ENCODE peak calls at places on chromosomes 11 and 22, in six cellular contexts. M, J, L, F, W and B are unnamed samples.

GRCh38 chr11:10323793-10324170 is 18.9 kb downstream of the ADM start:
- DNase-seq in M (no peak), J (no peak), L (no peak), F (no peak), W (no peak), B (no peak)

GRCh38 chr11:125892071-125892470 is 4.6 kb downstream of the HYLS1 start:
- DNase-seq in M (no peak), J (no peak), L (no peak), F (no peak), W (no peak), B (no peak)

GRCh38 chr11:6129011-6129410 is 21.5 kb downstream of the OR56B4 start:
- DNase-seq in M (no peak), J (no peak), L (no peak), F (no peak), W (no peak), B (no peak)

GRCh38 chr11:120413480-120413879 is 77.3 kb downstream of the ARHGEF12 start:
- DNase-seq in M (no peak), J (no peak), L (no peak), F (no peak), W (no peak), B (no peak)

GRCh38 chr11:122646549-122647340 is 8.8 kb upstream of the UBASH3B start:
- DNase-seq in M (no peak), J (no peak), L (no peak), F (no peak), W (no peak), B (no peak)

GRCh38 chr11:109138200-109138599 is 283.8 kb upstream of the C11orf87 start:
- DNase-seq in M (no peak), J (no peak), L (no peak), F (no peak), W (no peak), B (no peak)

GRCh38 chr22:48691431-48691851 is 1136.2 kb downstream of the BRD1 start:
- DNase-seq in M (no peak), J (no peak), L (no peak), F (no peak), W (no peak), B (no peak)

GRCh38 chr11:33317662-33318061 is 60.5 kb downstream of the HIPK3 start:
- DNase-seq in M (no peak), J (no peak), L (no peak), F (no peak), W (no peak), B (no peak)

GRCh38 chr11:134584706-134585445 is 172.8 kb upstream of the B3GAT1 start:
- DNase-seq in M (no peak), J (no peak), L (no peak), F (no peak), W (no peak), B (no peak)

GRCh38 chr11:113603277-113604059 is 102.6 kb downstream of the TMPRSS5 start:
- DNase-seq in M (no peak), J (no peak), L (no peak), F (no peak), W (no peak), B (no peak)

GRCh38 chr22:20952544-20953341 is 14.3 kb upstream of the AIFM3 start:
- DNase-seq in M (no peak), J (peak), L (no peak), F (no peak), W (no peak), B (no peak)

GRCh38 chr11:58285483-58286040 is 17.5 kb upstream of the OR10W1 start:
- DNase-seq in M (no peak), J (no peak), L (no peak), F (no peak), W (no peak), B (no peak)

GRCh38 chr22:47474464-47474863 is 712.0 kb downstream of the TBC1D22A start:
- DNase-seq in M (no peak), J (no peak), L (no peak), F (no peak), W (no peak), B (no peak)

GRCh38 chr11:122207921-122208764 is 92.1 kb upstream of the BLID start:
- DNase-seq in M (no peak), J (no peak), L (no peak), F (no peak), W (no peak), B (no peak)

GRCh38 chr11:47269829-47270305 is at the start of gene MADD:
- DNase-seq in M (no peak), J (peak), L (peak), F (peak), W (peak), B (peak)

GRCh38 chr22:38925571-38926041 is 31.8 kb upstream of the APOBEC3A start:
- DNase-seq in M (no peak), J (no peak), L (no peak), F (no peak), W (no peak), B (no peak)

GRCh38 chr11:128365044-128365443 is 222.3 kb downstream of the ETS1 start:
- DNase-seq in M (no peak), J (peak), L (no peak), F (no peak), W (no peak), B (no peak)

GRCh38 chr22:37411655-37412054 is 15.6 kb downstream of the ELFN2 start:
- DNase-seq in M (no peak), J (no peak), L (no peak), F (no peak), W (no peak), B (no peak)

GRCh38 chr11:14081541-14082211 is 119.2 kb downstream of the SPON1 start:
- DNase-seq in M (no peak), J (no peak), L (no peak), F (no peak), W (no peak), B (no peak)

GRCh38 chr11:68996376-68997123 is 15.8 kb upstream of the MRGPRD start:
- DNase-seq in M (no peak), J (no peak), L (no peak), F (no peak), W (no peak), B (peak)

GRCh38 chr11:45657496-45658260 is 7.7 kb downstream of the CHST1 start:
- DNase-seq in M (no peak), J (no peak), L (no peak), F (no peak), W (no peak), B (no peak)

GRCh38 chr11:38305682-38306081 is 1707.6 kb upstream of the RAG2 start:
- DNase-seq in M (no peak), J (no peak), L (no peak), F (no peak), W (no peak), B (no peak)
- TF ChIP-seq MAX in M (no peak), J (no peak), L (no peak), F (no peak), W (no peak), B (no peak)

GRCh38 chr11:71202598-71202944 is 49.8 kb downstream of the SHANK2 start:
- DNase-seq in M (no peak), J (no peak), L (no peak), F (no peak), W (no peak), B (no peak)

GRCh38 chr11:71202966-71203365 is 49.4 kb downstream of the SHANK2 start:
- DNase-seq in M (no peak), J (no peak), L (no peak), F (no peak), W (no peak), B (no peak)

GRCh38 chr11:71201231-71201630 is 51.1 kb downstream of the SHANK2 start:
- DNase-seq in M (no peak), J (no peak), L (no peak), F (no peak), W (no peak), B (no peak)

GRCh38 chr11:71200761-71201160 is 51.6 kb downstream of the SHANK2 start:
- DNase-seq in M (no peak), J (no peak), L (no peak), F (peak), W (no peak), B (no peak)

DNA sequence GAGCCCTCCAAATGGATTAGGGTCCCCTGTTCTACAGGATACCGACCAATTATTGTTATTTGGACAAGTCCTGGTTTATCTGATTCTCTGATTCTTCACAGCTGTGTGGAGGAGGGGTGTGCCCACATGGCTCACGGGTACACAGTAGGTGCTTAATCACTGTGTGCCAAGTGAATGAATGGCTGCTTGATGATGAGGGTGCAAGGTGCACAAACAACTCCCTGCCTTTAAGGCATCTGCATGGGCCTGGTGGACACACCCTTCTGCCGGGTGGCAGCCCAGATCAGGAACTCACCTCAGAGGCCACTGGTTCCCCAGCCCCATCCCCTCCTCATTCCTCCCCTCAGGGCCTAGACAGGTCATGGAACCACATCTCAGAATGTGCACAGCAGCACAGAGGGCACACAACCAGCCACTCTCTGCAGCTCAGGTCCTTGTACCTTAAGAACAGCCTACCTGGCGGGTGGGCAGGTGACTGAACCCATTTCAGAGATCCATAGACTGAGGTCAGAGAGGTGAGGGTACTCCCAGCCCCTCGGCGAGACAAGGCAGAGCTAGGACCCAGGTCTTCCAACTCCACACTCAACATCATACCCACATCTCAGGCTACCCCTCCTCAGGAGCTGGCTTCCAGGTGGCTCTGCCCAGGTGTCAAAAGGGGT is 50.3 kb downstream of the SHANK2 start:
- DNase-seq in M (no peak), J (no peak), L (no peak), F (no peak), W (no peak), B (no peak)
- TF ChIP-seq ATF3 in M (no peak), J (no peak), L (no peak), F (no peak), W (no peak), B (no peak)

DNA sequence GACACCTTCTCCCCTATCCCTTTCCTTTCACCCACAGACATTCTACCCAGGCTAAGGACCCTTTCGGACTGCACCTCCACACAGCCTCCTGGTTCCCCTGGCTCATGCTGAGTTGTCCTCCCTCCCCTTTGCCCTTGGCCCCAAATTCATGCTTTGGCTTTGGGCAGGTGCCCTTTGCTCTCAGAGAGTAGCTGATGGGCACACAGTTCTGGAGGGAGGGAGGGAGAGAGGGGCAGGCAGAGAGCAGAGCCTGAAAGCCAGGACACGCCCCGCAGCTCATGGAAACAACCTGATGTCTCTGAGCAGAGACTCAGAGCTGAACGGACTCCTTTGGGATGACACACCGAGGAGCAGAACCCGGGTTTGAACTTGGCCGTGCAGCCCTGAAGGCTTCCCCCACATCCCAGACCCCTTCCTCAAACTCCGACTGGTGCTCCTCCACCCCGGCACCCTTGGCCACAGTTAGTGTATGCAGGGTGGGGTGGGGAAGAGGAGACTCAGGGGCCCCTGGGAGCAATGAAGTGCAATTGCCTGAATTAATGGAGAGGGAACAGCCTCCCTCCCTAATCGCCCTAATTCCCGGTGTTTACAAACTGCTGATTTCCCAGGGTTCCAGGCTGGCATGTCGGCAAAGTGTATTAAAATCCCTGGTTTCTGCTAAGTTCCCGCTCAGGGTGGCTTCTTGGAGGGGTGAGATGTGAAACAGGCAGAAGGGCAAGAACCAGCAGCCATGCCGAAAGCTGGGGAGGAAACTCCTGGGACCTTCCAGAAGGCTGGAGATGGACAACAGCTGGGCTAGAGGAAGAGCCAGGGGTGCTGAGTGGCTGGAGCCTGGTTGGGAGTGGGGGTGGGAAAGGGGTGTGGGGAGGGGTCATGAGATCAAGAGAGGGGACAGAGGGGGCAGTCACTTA is 71.2 kb upstream of the SHISAL1 start:
- DNase-seq in M (no peak), J (no peak), L (no peak), F (no peak), W (no peak), B (no peak)
- TF ChIP-seq MAX in M (no peak), J (no peak), L (no peak), F (no peak), W (no peak), B (no peak)

GRCh38 chr22:30267382-30268302 is 991 bp upstream of the OSM start:
- DNase-seq in M (no peak), J (no peak), L (no peak), F (no peak), W (no peak), B (no peak)
- TF ChIP-seq ATF3 in M (no peak), J (no peak), L (no peak), F (no peak), W (no peak), B (no peak)

DNA sequence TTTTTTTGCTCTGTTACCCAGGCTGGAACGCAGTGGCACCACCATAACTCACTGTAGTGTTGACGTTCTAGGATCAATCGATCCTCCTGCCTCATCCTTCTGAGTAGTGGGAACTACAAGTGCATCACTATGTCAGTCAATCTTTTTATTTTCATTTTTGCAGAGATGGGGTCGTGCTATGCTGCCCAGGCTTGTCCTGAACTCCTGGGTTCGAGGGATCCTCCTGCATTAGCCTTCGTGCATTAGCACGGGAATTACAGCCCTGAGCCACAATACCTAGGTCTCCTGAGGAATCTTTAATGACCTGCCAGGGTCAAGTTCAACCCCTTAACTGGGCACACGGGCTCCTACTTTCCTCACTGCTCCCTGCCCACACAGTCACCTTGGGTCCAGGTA is 4.4 kb downstream of the APOL3 start:
- DNase-seq in M (no peak), J (no peak), L (no peak), F (no peak), W (no peak), B (no peak)
- TF ChIP-seq MAX in M (no peak), J (no peak), L (no peak), F (no peak), W (no peak), B (no peak)

DNA sequence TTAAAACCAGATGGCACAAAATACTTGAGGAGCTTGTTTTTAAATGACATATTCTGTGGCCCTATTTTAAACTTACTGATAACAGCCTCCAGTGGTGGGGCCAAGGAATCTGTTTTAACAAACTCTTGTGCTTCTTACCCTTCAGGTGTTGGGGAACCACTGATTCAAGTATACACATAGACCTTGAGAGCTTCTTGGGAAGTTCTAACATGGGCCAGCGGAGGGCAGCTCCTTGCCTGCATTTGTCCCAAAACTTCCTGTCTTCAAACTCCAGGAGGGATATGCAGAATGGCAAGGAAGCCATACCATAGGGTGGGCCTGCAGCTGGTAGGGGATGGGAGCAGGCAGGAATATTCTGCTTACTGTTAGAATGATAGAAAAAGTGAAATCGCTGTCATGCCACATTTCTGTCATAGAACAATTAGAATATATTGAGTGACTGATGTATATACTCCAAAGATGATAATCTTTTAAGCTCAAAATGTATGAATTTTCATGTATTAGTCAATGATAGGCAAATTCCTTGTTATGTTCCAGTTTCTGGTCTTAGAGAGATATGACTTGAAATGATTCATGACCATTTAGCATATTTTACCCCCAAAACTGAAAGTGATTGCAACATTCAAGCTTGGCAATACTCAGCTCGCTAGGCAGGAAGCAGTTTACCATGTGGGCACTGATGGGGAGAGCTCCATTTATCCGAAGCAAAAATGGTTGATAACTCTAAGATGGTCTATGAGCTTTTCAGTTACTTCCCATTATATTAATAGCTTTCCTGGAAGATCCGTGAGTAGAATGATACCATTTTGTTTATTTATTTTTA is 9.2 kb downstream of the EXT2 start:
- DNase-seq in M (no peak), J (no peak), L (no peak), F (no peak), W (no peak), B (peak)
- TF ChIP-seq ATF3 in M (no peak), J (no peak), L (no peak), F (no peak), W (no peak), B (no peak)